ENCODE peak calls at places on chromosomes 7 and 10, in eight cellular contexts. I is ovary, A is mucosa of descending colon, M is epithelial cell of esophagus, D is kidney, K is GM06990, J is astrocyte of the cerebellum, Q is tibial artery. B is an unnamed sample.

GRCh38 chr10:98170249-98171117 is 36.0 kb downstream of the R3HCC1L start:
- DNase-seq in A (peak), I (no peak), D (peak), M (peak), K (peak), J (peak), Q (no peak), B (peak)

GRCh38 chr7:41567350-41568114 is 135.4 kb downstream of the INHBA start:
- DNase-seq in M (peak), J (no peak), Q (no peak), A (no peak), I (no peak), D (no peak), K (no peak), B (no peak)

GRCh38 chr7:2152646-2153045 is 80.1 kb downstream of the MAD1L1 start:
- DNase-seq in Q (no peak), D (peak), A (no peak), J (no peak), K (no peak), M (no peak), I (peak), B (no peak)

GRCh38 chr7:82816272-82816671 is 346.4 kb downstream of the PCLO start:
- DNase-seq in I (no peak), M (no peak), D (no peak), J (no peak), Q (no peak), K (no peak), A (no peak), B (no peak)

GRCh38 chr10:89069589-89069988 is 79.0 kb downstream of the FAS start:
- DNase-seq in A (no peak), I (peak), D (no peak), Q (no peak), M (no peak), J (no peak), K (no peak), B (no peak)

GRCh38 chr10:86365346-86366032 is 1.1 kb downstream of the GRID1 start:
- DNase-seq in D (peak), A (no peak), K (no peak), M (no peak), Q (peak), J (no peak), I (peak), B (no peak)

GRCh38 chr7:86908948-86909347 is 150.5 kb downstream of the ELAPOR2 start:
- DNase-seq in D (no peak), I (no peak), A (no peak), M (peak), K (no peak), J (no peak), Q (no peak), B (no peak)

GRCh38 chr10:126528320-126528835 is 140.1 kb upstream of the ADAM12 start:
- DNase-seq in D (no peak), J (no peak), Q (no peak), A (no peak), K (no peak), M (peak), I (no peak), B (no peak)

GRCh38 chr7:103857435-103857834 is 132.0 kb downstream of the RELN start:
- DNase-seq in A (no peak), I (no peak), D (no peak), Q (no peak), J (no peak), K (no peak), M (no peak), B (no peak)

GRCh38 chr10:56928717-56929116 is 567.7 kb upstream of the ZWINT start:
- DNase-seq in J (no peak), D (no peak), Q (no peak), I (no peak), M (no peak), A (no peak), K (no peak), B (no peak)

GRCh38 chr10:125531470-125531869 is 151.5 kb downstream of the TEX36 start:
- DNase-seq in I (no peak), D (no peak), J (no peak), K (no peak), Q (no peak), M (no peak), A (no peak), B (no peak)

GRCh38 chr10:119933179-119933578 is 40.6 kb downstream of the SEC23IP start:
- DNase-seq in J (peak), D (no peak), I (no peak), K (no peak), A (no peak), Q (no peak), M (no peak), B (no peak)

GRCh38 chr7:21939136-21939857 is 6.4 kb downstream of the CDCA7L start:
- DNase-seq in M (peak), A (no peak), Q (no peak), K (peak), I (no peak), J (peak), D (no peak), B (peak)

GRCh38 chr10:110498982-110499795 is 1.5 kb downstream of the DUSP5 start:
- DNase-seq in D (no peak), A (peak), J (no peak), Q (no peak), M (peak), I (no peak), K (peak), B (no peak)

GRCh38 chr10:71264345-71265200 is 52.2 kb downstream of the UNC5B start:
- DNase-seq in A (no peak), Q (no peak), K (no peak), M (no peak), J (no peak), I (no peak), D (no peak), B (no peak)

GRCh38 chr7:43537765-43538403 is 45.0 kb upstream of the STK17A start:
- DNase-seq in Q (no peak), D (no peak), M (no peak), J (peak), A (no peak), K (no peak), I (no peak), B (no peak)

GRCh38 chr7:108408294-108409004 is 47.8 kb downstream of the NRCAM start:
- DNase-seq in K (no peak), J (no peak), D (no peak), I (no peak), A (no peak), Q (no peak), M (no peak), B (no peak)

GRCh38 chr10:12181065-12181775 is 14.5 kb downstream of the NUDT5 start:
- DNase-seq in A (peak), J (peak), K (no peak), D (no peak), Q (no peak), I (no peak), M (peak), B (no peak)

GRCh38 chr10:6537704-6538103 is 42.4 kb downstream of the PRKCQ start:
- DNase-seq in D (no peak), K (no peak), J (no peak), M (no peak), I (no peak), A (no peak), Q (no peak), B (no peak)

GRCh38 chr7:118312966-118313365 is 88.5 kb downstream of the ANKRD7 start:
- DNase-seq in A (no peak), M (no peak), J (no peak), Q (no peak), I (no peak), K (peak), D (no peak), B (no peak)

GRCh38 chr7:17158261-17158660 is 140.2 kb upstream of the AHR start:
- DNase-seq in D (no peak), Q (no peak), J (no peak), I (no peak), A (no peak), K (no peak), M (peak), B (no peak)

GRCh38 chr7:30411173-30411572 is 67.4 kb downstream of the NOD1 start:
- DNase-seq in A (no peak), K (no peak), I (no peak), Q (no peak), J (no peak), M (no peak), D (no peak), B (no peak)

GRCh38 chr7:127792528-127793342 is 140.7 kb downstream of the SND1 start:
- DNase-seq in J (no peak), A (peak), Q (no peak), M (peak), I (no peak), D (no peak), K (no peak), B (no peak)

GRCh38 chr7:116242177-116242576 is 31.8 kb downstream of the TES start:
- DNase-seq in A (no peak), M (no peak), D (no peak), J (no peak), Q (no peak), K (no peak), I (no peak), B (no peak)

GRCh38 chr7:7772385-7772784 is 54.0 kb upstream of the RPA3 start:
- DNase-seq in K (peak), M (peak), Q (no peak), I (no peak), J (no peak), A (no peak), D (no peak), B (no peak)

GRCh38 chr7:135673360-135673706 is 11.0 kb downstream of the STMP1 start:
- DNase-seq in A (no peak), J (peak), K (no peak), I (no peak), M (peak), D (no peak), Q (no peak), B (no peak)

GRCh38 chr10:71087622-71088021 is 124.7 kb upstream of the UNC5B start:
- DNase-seq in A (no peak), K (no peak), Q (peak), J (no peak), M (no peak), I (no peak), D (no peak), B (no peak)

GRCh38 chr10:14386202-14386593 is 55.5 kb upstream of the FRMD4A start:
- DNase-seq in A (no peak), Q (no peak), J (peak), M (peak), D (no peak), I (no peak), K (no peak), B (no peak)

GRCh38 chr10:50561266-50561665 is 62.5 kb downstream of the SGMS1 start:
- DNase-seq in M (no peak), Q (no peak), A (no peak), K (no peak), J (peak), I (no peak), D (no peak), B (no peak)

GRCh38 chr7:128812514-128813168 is 17.6 kb upstream of the FLNC start:
- DNase-seq in J (no peak), K (no peak), M (no peak), Q (no peak), A (peak), I (no peak), D (no peak), B (no peak)

GRCh38 chr10:28291881-28292297 is 11.0 kb downstream of the MPP7 start:
- DNase-seq in Q (no peak), M (peak), K (no peak), I (no peak), J (no peak), D (no peak), A (no peak), B (no peak)

GRCh38 chr7:13989138-13989943 is at the start of gene ETV1:
- DNase-seq in D (peak), I (peak), A (peak), M (peak), K (no peak), J (no peak), Q (peak), B (no peak)

GRCh38 chr10:17771027-17771426 is 19.0 kb downstream of the TMEM236 start:
- DNase-seq in Q (no peak), J (no peak), D (no peak), K (no peak), A (no peak), M (no peak), I (no peak), B (no peak)

GRCh38 chr7:44338600-44338999 is 13.2 kb upstream of the CAMK2B start:
- DNase-seq in A (no peak), I (no peak), Q (no peak), M (no peak), D (no peak), K (no peak), J (no peak), B (no peak)

GRCh38 chr10:49601857-49602256 is 8.3 kb upstream of the SLC18A3 start:
- DNase-seq in A (no peak), K (no peak), D (no peak), I (no peak), J (no peak), M (peak), Q (peak), B (no peak)

DNA sequence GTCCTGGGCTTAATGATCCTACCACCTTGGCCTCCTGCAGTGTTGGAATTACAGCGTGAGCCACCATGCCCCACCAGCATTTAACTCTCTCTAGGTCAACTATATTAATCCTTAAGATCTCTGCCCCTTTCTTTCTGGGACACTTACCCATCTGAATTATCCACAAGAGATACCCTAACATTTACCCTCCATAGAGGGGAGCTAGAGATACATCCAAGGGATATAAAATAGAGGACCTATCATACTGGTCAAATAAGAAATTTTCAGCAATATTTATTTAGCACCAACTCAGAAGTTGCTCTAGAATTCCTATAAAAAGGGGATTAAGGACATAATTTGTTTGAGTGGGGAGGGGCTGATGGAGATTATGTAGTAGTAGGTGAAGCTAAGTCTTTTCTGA is 96.5 kb downstream of the OTUD1 start:
- DNase-seq in A (no peak), J (no peak), I (no peak), K (no peak), Q (no peak), D (no peak), M (no peak), B (no peak)
- TF ChIP-seq CTCF in A (no peak), J (no peak), I (no peak), K (no peak), Q (no peak), D (no peak), M (peak), B (no peak)

DNA sequence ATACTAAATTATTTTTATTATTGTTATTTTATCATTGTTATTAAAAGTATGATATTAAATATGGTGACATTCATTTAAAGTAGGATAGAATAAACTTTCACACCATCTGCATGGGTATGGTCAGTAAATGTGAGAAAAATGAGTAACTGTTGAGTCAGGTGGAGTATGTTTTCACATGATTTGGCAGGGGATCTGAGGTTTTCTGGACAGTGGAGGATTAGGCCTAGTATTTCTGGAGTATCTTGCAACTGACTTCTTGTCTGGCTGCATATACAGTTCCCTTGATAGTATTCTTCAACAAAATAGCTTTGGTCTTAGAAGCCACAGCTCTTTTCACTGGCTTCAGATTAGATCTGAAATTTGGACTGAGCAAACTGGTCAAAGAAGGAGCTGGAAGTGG is 54.5 kb downstream of the GBF1 start:
- DNase-seq in K (no peak), J (peak), I (no peak), D (no peak), Q (no peak), A (no peak), M (peak), B (no peak)
- H3K4me3 ChIP-seq in K (no peak), J (no peak), I (no peak), D (no peak), Q (no peak), A (no peak), M (no peak), B (no peak)

GRCh38 chr7:46368871-46369270 is 447.8 kb upstream of the IGFBP3 start:
- DNase-seq in Q (no peak), K (no peak), I (no peak), J (no peak), M (no peak), D (no peak), A (no peak), B (no peak)

GRCh38 chr7:46360811-46361210 is 439.7 kb upstream of the IGFBP3 start:
- DNase-seq in M (no peak), I (no peak), Q (no peak), A (no peak), D (no peak), K (no peak), J (no peak), B (no peak)

GRCh38 chr7:46360255-46360654 is 439.2 kb upstream of the IGFBP3 start:
- DNase-seq in M (no peak), J (no peak), I (no peak), A (no peak), D (no peak), K (no peak), Q (no peak), B (no peak)

GRCh38 chr7:46357851-46358250 is 436.8 kb upstream of the IGFBP3 start:
- DNase-seq in K (no peak), J (no peak), D (no peak), A (no peak), M (no peak), I (no peak), Q (no peak), B (no peak)

GRCh38 chr7:46363688-46364087 is 442.6 kb upstream of the IGFBP3 start:
- DNase-seq in K (no peak), J (no peak), D (no peak), Q (no peak), I (no peak), A (peak), M (no peak), B (no peak)
- TF ChIP-seq CTCF in K (no peak), J (no peak), D (no peak), Q (no peak), I (no peak), A (no peak), M (peak), B (peak)

GRCh38 chr10:60430836-60431597 is 41.3 kb upstream of the ANK3 start:
- DNase-seq in Q (no peak), A (no peak), I (no peak), J (no peak), M (no peak), D (no peak), K (no peak), B (no peak)
- H3K4me3 ChIP-seq in Q (no peak), A (no peak), I (no peak), J (no peak), M (no peak), D (no peak), K (no peak), B (no peak)

GRCh38 chr10:4934391-4934987 is 28.7 kb upstream of the AKR1C1 start:
- DNase-seq in J (no peak), A (no peak), M (no peak), D (no peak), K (no peak), I (no peak), Q (no peak), B (no peak)

GRCh38 chr10:4937346-4937745 is 25.9 kb upstream of the AKR1C1 start:
- DNase-seq in K (peak), M (no peak), D (peak), J (no peak), Q (no peak), I (no peak), A (no peak), B (no peak)

GRCh38 chr10:4941540-4942330 is 21.5 kb upstream of the AKR1C1 start:
- DNase-seq in J (no peak), M (peak), Q (no peak), D (no peak), I (no peak), K (no peak), A (no peak), B (no peak)

GRCh38 chr10:4943821-4944220 is 19.4 kb upstream of the AKR1C1 start:
- DNase-seq in D (no peak), K (no peak), Q (no peak), I (no peak), A (no peak), J (no peak), M (no peak), B (no peak)

DNA sequence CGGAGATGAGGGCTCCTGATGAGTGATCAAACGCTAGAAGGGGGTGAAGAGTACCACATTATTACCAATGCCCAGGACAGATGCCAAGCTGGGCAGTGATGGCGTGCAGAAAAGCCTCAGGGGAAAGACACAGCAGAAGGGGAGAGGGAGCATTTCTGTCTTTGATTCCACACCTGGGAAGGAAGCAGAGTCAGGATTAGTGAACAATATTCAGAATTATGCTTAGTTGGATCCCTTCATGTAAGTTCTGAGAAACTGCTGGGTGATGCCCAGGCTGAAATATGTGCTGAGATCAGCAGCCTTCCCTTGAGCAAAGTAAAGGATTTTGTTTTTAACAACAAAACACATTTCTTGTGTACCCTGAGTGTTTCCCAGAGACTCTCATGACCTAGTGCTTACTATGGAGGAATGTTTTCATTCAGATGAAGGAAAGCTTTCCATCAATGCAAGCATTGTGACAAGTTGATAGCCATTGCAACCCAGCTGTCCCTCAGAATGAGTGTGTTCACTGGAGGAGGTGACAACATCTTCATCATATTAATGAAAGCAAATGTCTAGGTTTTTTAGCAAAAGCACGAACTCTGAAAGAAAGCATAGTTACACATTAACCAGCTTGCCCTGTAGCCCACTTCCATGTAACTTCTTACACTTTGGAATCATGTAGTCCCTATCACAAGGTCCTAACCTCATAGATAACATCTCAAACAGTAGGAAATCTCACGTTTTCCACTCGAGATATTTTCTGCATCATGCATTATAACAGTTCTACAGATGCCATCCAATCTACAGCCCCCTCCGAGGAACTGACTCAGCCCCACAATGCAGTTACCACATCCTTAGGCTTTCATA is 23.8 kb upstream of the AKR1C1 start:
- DNase-seq in D (no peak), I (no peak), K (no peak), A (no peak), Q (no peak), M (peak), J (no peak), B (no peak)
- TF ChIP-seq CTCF in D (no peak), I (no peak), K (no peak), A (no peak), Q (no peak), M (no peak), J (no peak), B (no peak)

B was measured in GM12864.